ENCODE peak calls at places on chromosome 20, in four cellular contexts. W is heart left ventricle, Q is nephron progenitor cell, H is dorsolateral prefrontal cortex. G is an unnamed sample.
A peak's percentile ranks its signal among the peaks of the same experiment; 100 is the strongest.

GRCh38 chr20:4717816-4718215 is 3.9 kb upstream of the PRND start:
- DNase-seq in H (no peak), Q (no peak), W (no peak), G (no peak)

GRCh38 chr20:41304002-41304401 is 13.5 kb downstream of the ZHX3 start:
- DNase-seq in H (no peak), W (no peak), Q (no peak), G (no peak)

GRCh38 chr20:20365593-20365992 is 2.3 kb upstream of the INSM1 start:
- DNase-seq in W (no peak), H (no peak), Q (no peak), G (no peak)

GRCh38 chr20:47133809-47134456 is 222.6 kb downstream of the ZMYND8 start:
- DNase-seq in Q (no peak), H (no peak), W (no peak), G (no peak)

GRCh38 chr20:44420497-44420896 is 55.2 kb upstream of the TTPAL start:
- DNase-seq in W (no peak), Q (no peak), H (no peak), G (no peak)

GRCh38 chr20:4484431-4485057 is 237.2 kb upstream of the PRND start:
- DNase-seq in H (no peak), W (no peak), Q (no peak), G (no peak)

GRCh38 chr20:44646641-44647274 is 4.7 kb downstream of the ADA start:
- DNase-seq in W (no peak), H (no peak), Q (no peak), G (no peak)

GRCh38 chr20:37948956-37949355 is 46.0 kb downstream of the VSTM2L start:
- DNase-seq in H (no peak), W (no peak), Q (no peak), G (no peak)

GRCh38 chr20:48025661-48026060 is 240.4 kb upstream of the SULF2 start:
- DNase-seq in Q (no peak), W (no peak), H (no peak), G (no peak)

GRCh38 chr20:40462600-40462999 is 226.4 kb downstream of the MAFB start:
- DNase-seq in H (no peak), W (no peak), Q (no peak), G (no peak)

GRCh38 chr20:9407805-9408421 is 106.5 kb upstream of the LAMP5 start:
- DNase-seq in Q (peak; percentile 69), W (peak; percentile 47), H (no peak), G (peak; percentile 42)

GRCh38 chr20:14561733-14562132 is 224.3 kb upstream of the FLRT3 start:
- DNase-seq in W (no peak), Q (no peak), H (no peak), G (no peak)

GRCh38 chr20:54668271-54669053 is 193.1 kb downstream of the DOK5 start:
- DNase-seq in Q (peak; percentile 46), H (no peak), W (no peak), G (no peak)

DNA sequence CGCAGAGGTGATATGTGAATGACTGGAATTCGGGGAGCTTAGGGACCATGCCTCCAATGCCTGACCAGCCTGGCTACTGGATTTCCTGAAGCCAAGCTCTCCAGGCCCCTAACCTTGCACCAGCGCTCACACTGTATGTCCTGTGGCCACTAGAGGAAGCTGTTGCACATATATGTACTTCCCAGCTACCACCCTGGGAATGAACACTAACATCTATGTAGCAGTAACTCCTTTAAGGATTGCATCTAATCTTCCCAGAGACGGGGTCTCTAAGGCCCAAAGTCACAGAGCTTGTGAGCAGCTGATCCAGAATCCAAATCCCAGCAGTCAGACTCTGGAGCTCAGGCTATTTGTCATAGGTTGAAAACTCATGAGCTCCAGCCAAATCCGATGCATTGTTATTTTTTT is 20.4 kb upstream of the BPIFB1 start:
- DNase-seq in W (no peak), Q (peak; percentile 51), H (no peak), G (no peak)
- TF ChIP-seq CTCF in W (peak; percentile 20), Q (peak; percentile 75), H (peak; percentile 80), G (no peak)

DNA sequence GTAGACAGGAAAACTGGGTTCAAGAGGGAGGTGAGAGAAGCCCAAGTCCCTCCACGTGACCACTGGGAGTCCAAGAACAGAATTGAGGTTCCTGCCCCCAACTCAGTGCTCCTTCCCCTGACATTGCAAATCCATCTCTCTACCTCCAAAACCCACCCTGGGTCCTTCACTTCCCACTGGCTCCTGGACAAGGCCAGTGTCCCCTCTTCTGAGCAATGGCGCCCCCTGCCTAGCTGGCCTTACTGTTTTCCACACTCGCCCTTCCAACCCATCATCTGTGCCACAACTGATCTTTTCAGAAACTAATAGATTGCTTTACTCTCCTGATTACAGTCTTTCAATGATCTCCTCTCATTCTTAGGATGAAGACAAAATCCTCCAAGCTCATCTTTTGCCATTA is 200.3 kb downstream of the ANKRD60 start:
- DNase-seq in H (no peak), W (no peak), Q (peak; percentile 55), G (no peak)
- TF ChIP-seq CTCF in H (peak; percentile 50), W (no peak), Q (peak; percentile 42), G (no peak)

DNA sequence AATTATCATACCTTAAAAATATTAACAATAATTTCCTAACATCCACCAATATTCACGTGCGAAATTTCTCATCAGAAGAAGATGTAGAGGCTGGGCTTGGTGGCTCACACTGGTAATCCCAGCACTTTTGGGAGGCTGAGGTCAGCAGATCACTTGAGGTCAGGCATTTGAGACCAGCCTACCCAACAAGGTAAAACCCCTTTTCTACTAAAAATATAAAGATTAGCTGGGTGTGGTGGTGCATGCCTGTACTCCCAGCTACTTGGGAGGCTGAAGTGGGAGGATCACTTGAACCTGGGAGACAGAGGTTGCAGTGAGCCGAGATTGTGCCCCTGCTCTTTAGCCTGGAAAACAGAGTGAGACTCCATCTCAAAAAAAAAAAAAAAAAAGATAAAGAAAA is 36.1 kb upstream of the JAG1 start:
- DNase-seq in Q (no peak), W (no peak), H (no peak), G (no peak)
- TF ChIP-seq CTCF in Q (no peak), W (no peak), H (no peak), G (no peak)

DNA sequence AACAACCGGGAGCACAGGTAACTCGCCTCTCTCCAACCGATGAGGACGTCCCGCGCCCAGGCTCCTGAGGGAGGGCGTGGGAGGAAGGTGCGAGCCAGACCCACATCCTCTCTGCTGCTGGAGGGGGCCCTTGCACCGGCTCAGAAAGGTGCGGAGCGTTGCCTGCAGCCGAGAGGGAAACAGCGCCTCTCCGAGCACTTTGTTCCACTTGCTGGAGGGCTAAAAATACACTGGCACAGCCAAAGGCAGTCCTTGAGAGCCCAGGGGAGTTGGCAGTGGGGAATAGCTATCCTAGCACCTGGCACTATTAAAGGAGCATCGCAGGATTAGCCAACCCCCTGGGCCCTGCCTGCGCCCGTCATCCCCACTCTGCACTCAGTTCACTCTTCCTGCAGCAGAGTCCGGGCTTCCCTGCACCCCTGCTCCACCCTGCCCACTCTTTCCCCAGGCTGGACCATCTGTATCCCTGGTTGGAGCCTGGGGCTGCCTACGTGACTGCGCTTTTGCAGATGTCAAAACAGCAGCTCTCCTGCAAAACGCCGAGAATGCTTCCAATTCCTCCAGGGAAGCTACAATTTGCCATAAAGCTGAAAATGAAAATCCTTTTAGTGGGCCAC is 108.9 kb downstream of the SNX5 start:
- DNase-seq in H (no peak), Q (no peak), W (no peak), G (no peak)
- TF ChIP-seq CTCF in H (no peak), Q (no peak), W (peak; percentile 24), G (no peak)

GRCh38 chr20:8163543-8163942 is 31.5 kb downstream of the PLCB1 start:
- DNase-seq in W (no peak), Q (no peak), H (no peak), G (no peak)
- TF ChIP-seq CTCF in W (no peak), Q (no peak), H (no peak), G (no peak)

GRCh38 chr20:61230-61629 is 26.2 kb upstream of the DEFB125 start:
- DNase-seq in H (no peak), W (no peak), Q (no peak), G (no peak)

GRCh38 chr20:61757-62156 is 25.7 kb upstream of the DEFB125 start:
- DNase-seq in W (no peak), H (no peak), Q (no peak), G (no peak)

GRCh38 chr20:64766-65322 is 22.6 kb upstream of the DEFB125 start:
- DNase-seq in Q (no peak), H (no peak), W (no peak), G (no peak)

GRCh38 chr20:62487-62886 is 25.0 kb upstream of the DEFB125 start:
- DNase-seq in Q (no peak), H (no peak), W (no peak), G (no peak)

GRCh38 chr20:64026-64603 is 23.4 kb upstream of the DEFB125 start:
- DNase-seq in Q (no peak), W (no peak), H (no peak), G (no peak)
- TF ChIP-seq CTCF in Q (no peak), W (no peak), H (no peak), G (no peak)

GRCh38 chr20:59520814-59521213 is 83.5 kb upstream of the PHACTR3 start:
- DNase-seq in W (no peak), Q (no peak), H (no peak), G (no peak)

GRCh38 chr20:59525500-59526241 is 78.7 kb upstream of the PHACTR3 start:
- DNase-seq in W (peak; percentile 32), Q (peak; percentile 87), H (peak; percentile 57), G (no peak)

DNA sequence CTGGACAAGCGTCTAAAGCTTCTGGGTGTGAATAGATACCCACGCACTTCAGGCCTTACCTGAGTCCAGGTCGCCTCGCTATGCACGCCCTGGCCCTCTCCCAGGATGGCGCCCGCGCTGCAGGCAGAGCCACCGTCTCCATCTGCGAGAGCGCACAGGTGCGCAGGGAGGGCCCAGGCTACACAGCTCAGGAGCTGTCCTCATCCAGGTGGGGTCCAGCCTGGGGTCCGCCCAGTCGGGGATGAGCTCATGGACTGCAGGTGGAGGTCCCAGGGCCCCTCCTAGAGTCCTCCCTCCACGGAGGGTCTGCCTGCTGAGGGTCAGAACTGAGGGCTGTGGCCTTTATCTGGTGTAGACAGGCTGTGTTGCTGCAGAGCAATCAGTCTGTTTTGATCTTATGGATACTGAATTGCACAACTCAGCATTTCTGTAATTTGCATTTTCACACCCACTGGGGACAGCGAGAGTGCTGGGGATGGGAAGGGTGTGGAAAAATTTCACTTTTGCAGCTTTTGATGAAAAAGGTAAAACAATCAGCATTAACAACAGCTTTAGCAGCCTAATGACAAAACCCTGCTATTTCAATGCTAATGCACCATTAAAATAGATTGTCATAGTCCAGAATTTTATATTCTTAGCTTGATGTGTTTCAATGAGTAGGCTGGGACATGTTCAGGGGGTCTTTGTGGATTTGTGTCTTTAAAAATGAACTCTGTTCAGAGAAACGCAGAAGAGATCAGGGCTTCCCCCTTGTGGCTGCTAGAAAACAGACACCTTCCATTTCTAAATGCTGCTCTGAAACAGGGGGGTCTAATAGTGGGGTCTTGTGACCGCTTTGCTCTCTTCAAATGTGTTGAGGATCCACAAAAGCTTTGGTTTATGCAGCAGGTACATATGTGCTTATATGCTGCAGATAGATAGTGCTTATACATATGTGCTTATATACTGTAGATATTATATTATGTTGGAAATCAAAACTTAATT is 77.8 kb upstream of the PHACTR3 start:
- DNase-seq in H (no peak), W (no peak), Q (no peak), G (no peak)
- TF ChIP-seq CTCF in H (no peak), W (no peak), Q (peak; percentile 47), G (no peak)

G was measured in omental fat pad.